ENCODE peak calls at places on chromosomes 1 and 21, in eight cellular contexts. One of them, this sample, is unnamed.

GRCh38 chr21:45365608-45366241 is 39.2 kb upstream of the COL18A1 start:
- DNase-seq in brain microvascular endothelial cell: peak; percentile 64
- DNase-seq in HFFc6: no peak
- DNase-seq in CD8-positive, alpha-beta T cell: no peak
- DNase-seq in astrocyte of the spinal cord: peak; percentile 73
- DNase-seq in cardiac muscle cell: no peak
- DNase-seq in ascending aorta: no peak
- DNase-seq in epithelial cell of esophagus: peak; percentile 18
- DNase-seq in this sample: no peak

GRCh38 chr1:159879977-159880376 is 17.5 kb upstream of the VSIG8 start:
- DNase-seq in brain microvascular endothelial cell: peak; percentile 66
- DNase-seq in HFFc6: peak; percentile 71
- DNase-seq in CD8-positive, alpha-beta T cell: no peak
- DNase-seq in astrocyte of the spinal cord: peak; percentile 74
- DNase-seq in cardiac muscle cell: no peak
- DNase-seq in ascending aorta: no peak
- DNase-seq in epithelial cell of esophagus: peak; percentile 86
- DNase-seq in this sample: no peak

GRCh38 chr21:14545906-14546480 is at the start of gene SAMSN1:
- DNase-seq in brain microvascular endothelial cell: peak; percentile 23
- DNase-seq in HFFc6: no peak
- DNase-seq in CD8-positive, alpha-beta T cell: peak; percentile 67
- DNase-seq in astrocyte of the spinal cord: no peak
- DNase-seq in cardiac muscle cell: no peak
- DNase-seq in ascending aorta: peak; percentile 70
- DNase-seq in epithelial cell of esophagus: no peak
- DNase-seq in this sample: no peak

GRCh38 chr1:173356211-173356762 is 120.8 kb upstream of the PRDX6 start:
- DNase-seq in brain microvascular endothelial cell: no peak
- DNase-seq in HFFc6: peak; percentile 47
- DNase-seq in CD8-positive, alpha-beta T cell: no peak
- DNase-seq in astrocyte of the spinal cord: no peak
- DNase-seq in cardiac muscle cell: no peak
- DNase-seq in ascending aorta: no peak
- DNase-seq in epithelial cell of esophagus: peak; percentile 60
- DNase-seq in this sample: no peak

GRCh38 chr21:32248616-32249550 is 30.0 kb downstream of the MIS18A start:
- DNase-seq in brain microvascular endothelial cell: no peak
- DNase-seq in HFFc6: no peak
- DNase-seq in CD8-positive, alpha-beta T cell: no peak
- DNase-seq in astrocyte of the spinal cord: no peak
- DNase-seq in cardiac muscle cell: no peak
- DNase-seq in ascending aorta: no peak
- DNase-seq in epithelial cell of esophagus: no peak
- DNase-seq in this sample: no peak

GRCh38 chr1:150162582-150162861 is 12.8 kb downstream of the PLEKHO1 start:
- DNase-seq in brain microvascular endothelial cell: no peak
- DNase-seq in HFFc6: no peak
- DNase-seq in CD8-positive, alpha-beta T cell: no peak
- DNase-seq in astrocyte of the spinal cord: no peak
- DNase-seq in cardiac muscle cell: no peak
- DNase-seq in ascending aorta: no peak
- DNase-seq in epithelial cell of esophagus: no peak
- DNase-seq in this sample: no peak

GRCh38 chr1:7842517-7842916 is 10.3 kb downstream of the UTS2 start:
- DNase-seq in brain microvascular endothelial cell: no peak
- DNase-seq in HFFc6: no peak
- DNase-seq in CD8-positive, alpha-beta T cell: no peak
- DNase-seq in astrocyte of the spinal cord: no peak
- DNase-seq in cardiac muscle cell: no peak
- DNase-seq in ascending aorta: no peak
- DNase-seq in epithelial cell of esophagus: no peak
- DNase-seq in this sample: no peak

GRCh38 chr1:25020851-25021585 is 90.9 kb upstream of the RUNX3 start:
- DNase-seq in brain microvascular endothelial cell: no peak
- DNase-seq in HFFc6: no peak
- DNase-seq in CD8-positive, alpha-beta T cell: no peak
- DNase-seq in astrocyte of the spinal cord: no peak
- DNase-seq in cardiac muscle cell: no peak
- DNase-seq in ascending aorta: no peak
- DNase-seq in epithelial cell of esophagus: no peak
- DNase-seq in this sample: no peak

GRCh38 chr1:10967105-10967504 is 45.3 kb upstream of the TARDBP start:
- DNase-seq in brain microvascular endothelial cell: no peak
- DNase-seq in HFFc6: no peak
- DNase-seq in CD8-positive, alpha-beta T cell: no peak
- DNase-seq in astrocyte of the spinal cord: no peak
- DNase-seq in cardiac muscle cell: no peak
- DNase-seq in ascending aorta: no peak
- DNase-seq in epithelial cell of esophagus: no peak
- DNase-seq in this sample: no peak

GRCh38 chr1:34905098-34905459 is 24.4 kb downstream of the DLGAP3 start:
- DNase-seq in brain microvascular endothelial cell: no peak
- DNase-seq in HFFc6: no peak
- DNase-seq in CD8-positive, alpha-beta T cell: no peak
- DNase-seq in astrocyte of the spinal cord: no peak
- DNase-seq in cardiac muscle cell: no peak
- DNase-seq in ascending aorta: peak; percentile 37
- DNase-seq in epithelial cell of esophagus: no peak
- DNase-seq in this sample: no peak

GRCh38 chr21:38228115-38228514 is 28.7 kb upstream of the KCNJ15 start:
- DNase-seq in brain microvascular endothelial cell: no peak
- DNase-seq in HFFc6: no peak
- DNase-seq in CD8-positive, alpha-beta T cell: no peak
- DNase-seq in astrocyte of the spinal cord: no peak
- DNase-seq in cardiac muscle cell: no peak
- DNase-seq in ascending aorta: no peak
- DNase-seq in epithelial cell of esophagus: peak; percentile 81
- DNase-seq in this sample: no peak

GRCh38 chr1:161092621-161093028 is 3.3 kb upstream of the NECTIN4 start:
- DNase-seq in brain microvascular endothelial cell: peak; percentile 35
- DNase-seq in HFFc6: no peak
- DNase-seq in CD8-positive, alpha-beta T cell: no peak
- DNase-seq in astrocyte of the spinal cord: no peak
- DNase-seq in cardiac muscle cell: no peak
- DNase-seq in ascending aorta: no peak
- DNase-seq in epithelial cell of esophagus: peak; percentile 87
- DNase-seq in this sample: no peak

GRCh38 chr1:10253755-10254154 is 43.4 kb downstream of the KIF1B start:
- DNase-seq in brain microvascular endothelial cell: peak; percentile 95
- DNase-seq in HFFc6: peak; percentile 97
- DNase-seq in CD8-positive, alpha-beta T cell: no peak
- DNase-seq in astrocyte of the spinal cord: peak; percentile 89
- DNase-seq in cardiac muscle cell: no peak
- DNase-seq in ascending aorta: peak; percentile 67
- DNase-seq in epithelial cell of esophagus: peak; percentile 38
- DNase-seq in this sample: no peak

GRCh38 chr1:43432907-43433306 is 20.8 kb downstream of the HYI start:
- DNase-seq in brain microvascular endothelial cell: no peak
- DNase-seq in HFFc6: no peak
- DNase-seq in CD8-positive, alpha-beta T cell: no peak
- DNase-seq in astrocyte of the spinal cord: no peak
- DNase-seq in cardiac muscle cell: no peak
- DNase-seq in ascending aorta: peak; percentile 60
- DNase-seq in epithelial cell of esophagus: no peak
- DNase-seq in this sample: no peak

GRCh38 chr1:38923607-38924006 is 18.0 kb downstream of the RHBDL2 start:
- DNase-seq in brain microvascular endothelial cell: no peak
- DNase-seq in HFFc6: no peak
- DNase-seq in CD8-positive, alpha-beta T cell: no peak
- DNase-seq in astrocyte of the spinal cord: no peak
- DNase-seq in cardiac muscle cell: no peak
- DNase-seq in ascending aorta: no peak
- DNase-seq in epithelial cell of esophagus: peak; percentile 39
- DNase-seq in this sample: no peak

GRCh38 chr1:170664283-170664827 is 424 bp downstream of the PRRX1 start:
- DNase-seq in brain microvascular endothelial cell: peak; percentile 23
- DNase-seq in HFFc6: no peak
- DNase-seq in CD8-positive, alpha-beta T cell: no peak
- DNase-seq in astrocyte of the spinal cord: peak; percentile 48
- DNase-seq in cardiac muscle cell: peak; percentile 37
- DNase-seq in ascending aorta: no peak
- DNase-seq in epithelial cell of esophagus: no peak
- DNase-seq in this sample: no peak

GRCh38 chr1:8281843-8282509 is 35.9 kb upstream of the SLC45A1 start:
- DNase-seq in brain microvascular endothelial cell: no peak
- DNase-seq in HFFc6: no peak
- DNase-seq in CD8-positive, alpha-beta T cell: no peak
- DNase-seq in astrocyte of the spinal cord: no peak
- DNase-seq in cardiac muscle cell: no peak
- DNase-seq in ascending aorta: no peak
- DNase-seq in epithelial cell of esophagus: no peak
- DNase-seq in this sample: no peak

GRCh38 chr1:48019714-48020315 is 22.6 kb upstream of the TRABD2B start:
- DNase-seq in brain microvascular endothelial cell: no peak
- DNase-seq in HFFc6: no peak
- DNase-seq in CD8-positive, alpha-beta T cell: no peak
- DNase-seq in astrocyte of the spinal cord: no peak
- DNase-seq in cardiac muscle cell: no peak
- DNase-seq in ascending aorta: peak; percentile 95
- DNase-seq in epithelial cell of esophagus: peak; percentile 55
- DNase-seq in this sample: no peak

GRCh38 chr1:204286841-204287387 is 72.8 kb downstream of the PLEKHA6 start:
- DNase-seq in brain microvascular endothelial cell: no peak
- DNase-seq in HFFc6: no peak
- DNase-seq in CD8-positive, alpha-beta T cell: peak; percentile 72
- DNase-seq in astrocyte of the spinal cord: no peak
- DNase-seq in cardiac muscle cell: peak; percentile 51
- DNase-seq in ascending aorta: no peak
- DNase-seq in epithelial cell of esophagus: no peak
- DNase-seq in this sample: no peak

GRCh38 chr1:225896937-225897549 is 8.1 kb upstream of the LEFTY1 start:
- DNase-seq in brain microvascular endothelial cell: no peak
- DNase-seq in HFFc6: no peak
- DNase-seq in CD8-positive, alpha-beta T cell: peak; percentile 76
- DNase-seq in astrocyte of the spinal cord: no peak
- DNase-seq in cardiac muscle cell: no peak
- DNase-seq in ascending aorta: no peak
- DNase-seq in epithelial cell of esophagus: peak; percentile 86
- DNase-seq in this sample: no peak

GRCh38 chr21:31974454-31974985 is 101.7 kb downstream of the HUNK start:
- DNase-seq in brain microvascular endothelial cell: no peak
- DNase-seq in HFFc6: no peak
- DNase-seq in CD8-positive, alpha-beta T cell: peak; percentile 74
- DNase-seq in astrocyte of the spinal cord: no peak
- DNase-seq in cardiac muscle cell: no peak
- DNase-seq in ascending aorta: no peak
- DNase-seq in epithelial cell of esophagus: no peak
- DNase-seq in this sample: no peak

GRCh38 chr21:32514275-32515055 is 70.9 kb downstream of the TCP10L start:
- DNase-seq in brain microvascular endothelial cell: no peak
- DNase-seq in HFFc6: no peak
- DNase-seq in CD8-positive, alpha-beta T cell: no peak
- DNase-seq in astrocyte of the spinal cord: no peak
- DNase-seq in cardiac muscle cell: no peak
- DNase-seq in ascending aorta: no peak
- DNase-seq in epithelial cell of esophagus: no peak
- DNase-seq in this sample: no peak

GRCh38 chr1:102151242-102151641 is 154.5 kb upstream of the OLFM3 start:
- DNase-seq in brain microvascular endothelial cell: no peak
- DNase-seq in HFFc6: no peak
- DNase-seq in CD8-positive, alpha-beta T cell: no peak
- DNase-seq in astrocyte of the spinal cord: no peak
- DNase-seq in cardiac muscle cell: no peak
- DNase-seq in ascending aorta: no peak
- DNase-seq in epithelial cell of esophagus: no peak
- DNase-seq in this sample: no peak

GRCh38 chr1:111822138-111822537 is 66.4 kb downstream of the DDX20 start:
- DNase-seq in brain microvascular endothelial cell: no peak
- DNase-seq in HFFc6: no peak
- DNase-seq in CD8-positive, alpha-beta T cell: no peak
- DNase-seq in astrocyte of the spinal cord: no peak
- DNase-seq in cardiac muscle cell: no peak
- DNase-seq in ascending aorta: no peak
- DNase-seq in epithelial cell of esophagus: no peak
- DNase-seq in this sample: no peak

GRCh38 chr1:231286603-231287002 is 45.6 kb downstream of the GNPAT start:
- DNase-seq in brain microvascular endothelial cell: no peak
- DNase-seq in HFFc6: no peak
- DNase-seq in CD8-positive, alpha-beta T cell: no peak
- DNase-seq in astrocyte of the spinal cord: no peak
- DNase-seq in cardiac muscle cell: no peak
- DNase-seq in ascending aorta: no peak
- DNase-seq in epithelial cell of esophagus: no peak
- DNase-seq in this sample: no peak

DNA sequence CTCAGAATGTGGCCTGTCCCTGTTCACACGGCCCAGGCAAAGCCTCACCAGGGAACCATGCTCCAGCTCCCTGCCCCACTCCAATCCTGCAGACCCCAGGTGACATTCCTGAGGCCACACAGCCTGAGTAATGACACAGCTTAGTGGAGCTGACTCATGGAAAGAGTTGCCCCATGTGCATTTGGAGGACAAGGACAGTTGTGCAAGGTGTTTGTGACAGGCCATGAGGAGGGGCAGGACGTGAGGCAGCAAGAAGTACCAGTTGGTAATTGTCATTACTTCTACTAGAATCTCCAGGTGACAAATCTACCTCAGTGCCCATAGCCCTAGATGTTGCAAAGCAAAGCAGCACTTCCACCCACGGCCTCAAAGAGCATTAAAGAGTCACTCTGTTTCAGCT is 15.2 kb downstream of the PRR9 start:
- DNase-seq in brain microvascular endothelial cell: no peak
- DNase-seq in HFFc6: no peak
- DNase-seq in CD8-positive, alpha-beta T cell: no peak
- DNase-seq in astrocyte of the spinal cord: no peak
- DNase-seq in cardiac muscle cell: no peak
- DNase-seq in ascending aorta: no peak
- DNase-seq in epithelial cell of esophagus: peak; percentile 17
- DNase-seq in this sample: no peak
- TF ChIP-seq CTCF in brain microvascular endothelial cell: no peak
- TF ChIP-seq CTCF in HFFc6: no peak
- TF ChIP-seq CTCF in CD8-positive, alpha-beta T cell: no peak
- TF ChIP-seq CTCF in astrocyte of the spinal cord: no peak
- TF ChIP-seq CTCF in cardiac muscle cell: no peak
- TF ChIP-seq CTCF in ascending aorta: no peak
- TF ChIP-seq CTCF in epithelial cell of esophagus: no peak
- TF ChIP-seq CTCF in this sample: no peak

GRCh38 chr1:205780335-205780734 is 5.1 kb upstream of the RAB29 start:
- DNase-seq in brain microvascular endothelial cell: no peak
- DNase-seq in HFFc6: no peak
- DNase-seq in CD8-positive, alpha-beta T cell: no peak
- DNase-seq in astrocyte of the spinal cord: no peak
- DNase-seq in cardiac muscle cell: no peak
- DNase-seq in ascending aorta: no peak
- DNase-seq in epithelial cell of esophagus: no peak
- DNase-seq in this sample: no peak
- TF ChIP-seq CTCF in brain microvascular endothelial cell: no peak
- TF ChIP-seq CTCF in HFFc6: no peak
- TF ChIP-seq CTCF in CD8-positive, alpha-beta T cell: no peak
- TF ChIP-seq CTCF in astrocyte of the spinal cord: no peak
- TF ChIP-seq CTCF in cardiac muscle cell: no peak
- TF ChIP-seq CTCF in ascending aorta: no peak
- TF ChIP-seq CTCF in epithelial cell of esophagus: no peak
- TF ChIP-seq CTCF in this sample: no peak

GRCh38 chr1:85200870-85201339 is at the start of gene SYDE2:
- DNase-seq in brain microvascular endothelial cell: peak; percentile 42
- DNase-seq in HFFc6: peak; percentile 56
- DNase-seq in CD8-positive, alpha-beta T cell: peak; percentile 88
- DNase-seq in astrocyte of the spinal cord: peak; percentile 58
- DNase-seq in cardiac muscle cell: peak; percentile 93
- DNase-seq in ascending aorta: peak; percentile 88
- DNase-seq in epithelial cell of esophagus: peak; percentile 72
- DNase-seq in this sample: no peak
- TF ChIP-seq CTCF in brain microvascular endothelial cell: no peak
- TF ChIP-seq CTCF in HFFc6: no peak
- TF ChIP-seq CTCF in CD8-positive, alpha-beta T cell: no peak
- TF ChIP-seq CTCF in astrocyte of the spinal cord: no peak
- TF ChIP-seq CTCF in cardiac muscle cell: no peak
- TF ChIP-seq CTCF in ascending aorta: no peak
- TF ChIP-seq CTCF in epithelial cell of esophagus: no peak
- TF ChIP-seq CTCF in this sample: no peak

GRCh38 chr1:234743866-234744581 is 134.0 kb upstream of the IRF2BP2 start:
- DNase-seq in brain microvascular endothelial cell: peak; percentile 63
- DNase-seq in HFFc6: no peak
- DNase-seq in CD8-positive, alpha-beta T cell: no peak
- DNase-seq in astrocyte of the spinal cord: peak; percentile 91
- DNase-seq in cardiac muscle cell: no peak
- DNase-seq in ascending aorta: no peak
- DNase-seq in epithelial cell of esophagus: peak; percentile 29
- DNase-seq in this sample: no peak
- TF ChIP-seq CTCF in brain microvascular endothelial cell: peak; percentile 25
- TF ChIP-seq CTCF in HFFc6: no peak
- TF ChIP-seq CTCF in CD8-positive, alpha-beta T cell: no peak
- TF ChIP-seq CTCF in astrocyte of the spinal cord: peak; percentile 14
- TF ChIP-seq CTCF in cardiac muscle cell: peak; percentile 9
- TF ChIP-seq CTCF in ascending aorta: no peak
- TF ChIP-seq CTCF in epithelial cell of esophagus: no peak
- TF ChIP-seq CTCF in this sample: no peak